ENCODE peak calls at places on chromosome 3, in four cellular contexts. One of them, this sample, is unnamed.

GRCh38 chr3:139764936-139765335 is 87.2 kb upstream of the NMNAT3 start:
- DNase-seq in H9: no peak
- DNase-seq in MM.1S: no peak
- DNase-seq in HCT116: no peak
- DNase-seq in this sample: no peak

GRCh38 chr3:11582123-11582968 is 61.4 kb downstream of the VGLL4 start:
- DNase-seq in HCT116: no peak
- DNase-seq in H9: peak
- DNase-seq in MM.1S: no peak
- DNase-seq in this sample: no peak

GRCh38 chr3:71129611-71130515 is 453.7 kb downstream of the FOXP1 start:
- DNase-seq in MM.1S: peak
- DNase-seq in HCT116: no peak
- DNase-seq in H9: no peak
- DNase-seq in this sample: no peak

GRCh38 chr3:128385080-128385832 is 81.4 kb downstream of the DNAJB8 start:
- DNase-seq in HCT116: no peak
- DNase-seq in MM.1S: no peak
- DNase-seq in H9: no peak
- DNase-seq in this sample: peak

GRCh38 chr3:359672-360071 is 163.1 kb downstream of the CHL1 start:
- DNase-seq in H9: no peak
- DNase-seq in HCT116: no peak
- DNase-seq in MM.1S: no peak
- DNase-seq in this sample: no peak

GRCh38 chr3:64108281-64108680 is 85.0 kb upstream of the PSMD6 start:
- DNase-seq in MM.1S: no peak
- DNase-seq in H9: no peak
- DNase-seq in HCT116: no peak
- DNase-seq in this sample: no peak

GRCh38 chr3:72177075-72178050 is 392.4 kb upstream of the PROK2 start:
- DNase-seq in MM.1S: peak
- DNase-seq in HCT116: no peak
- DNase-seq in H9: no peak
- DNase-seq in this sample: peak

GRCh38 chr3:157127831-157128767 is 31.8 kb downstream of the CCNL1 start:
- DNase-seq in HCT116: peak
- DNase-seq in MM.1S: peak
- DNase-seq in H9: no peak
- DNase-seq in this sample: peak

GRCh38 chr3:145952541-145952940 is 208.4 kb downstream of the PLOD2 start:
- DNase-seq in HCT116: no peak
- DNase-seq in H9: no peak
- DNase-seq in MM.1S: no peak
- DNase-seq in this sample: no peak

GRCh38 chr3:182212479-182213076 is 500.9 kb downstream of the SOX2 start:
- DNase-seq in H9: peak
- DNase-seq in MM.1S: no peak
- DNase-seq in HCT116: peak
- DNase-seq in this sample: no peak

GRCh38 chr3:169104972-169105371 is 558.5 kb downstream of the MECOM start:
- DNase-seq in H9: no peak
- DNase-seq in HCT116: peak
- DNase-seq in MM.1S: no peak
- DNase-seq in this sample: no peak

GRCh38 chr3:149151843-149152242 is 22.4 kb downstream of the HPS3 start:
- DNase-seq in H9: no peak
- DNase-seq in MM.1S: peak
- DNase-seq in HCT116: no peak
- DNase-seq in this sample: no peak

GRCh38 chr3:195035345-195036202 is 235.4 kb downstream of the XXYLT1 start:
- DNase-seq in H9: peak
- DNase-seq in MM.1S: no peak
- DNase-seq in HCT116: no peak
- DNase-seq in this sample: peak

GRCh38 chr3:169668957-169669681 is 5.6 kb upstream of the MECOM start:
- DNase-seq in HCT116: peak
- DNase-seq in H9: peak
- DNase-seq in MM.1S: peak
- DNase-seq in this sample: peak

GRCh38 chr3:46483799-46484198 is 14.0 kb upstream of the RTP3 start:
- DNase-seq in H9: no peak
- DNase-seq in HCT116: no peak
- DNase-seq in MM.1S: no peak
- DNase-seq in this sample: no peak

GRCh38 chr3:151460240-151460639 is 621 bp downstream of the IGSF10 start:
- DNase-seq in MM.1S: no peak
- DNase-seq in HCT116: no peak
- DNase-seq in H9: no peak
- DNase-seq in this sample: no peak

GRCh38 chr3:147431746-147432145 is 22.6 kb downstream of the ZIC1 start:
- DNase-seq in MM.1S: no peak
- DNase-seq in H9: no peak
- DNase-seq in HCT116: no peak
- DNase-seq in this sample: no peak

GRCh38 chr3:15982667-15983145 is 184.9 kb upstream of the ANKRD28 start:
- DNase-seq in MM.1S: no peak
- DNase-seq in HCT116: peak
- DNase-seq in H9: no peak
- DNase-seq in this sample: no peak

DNA sequence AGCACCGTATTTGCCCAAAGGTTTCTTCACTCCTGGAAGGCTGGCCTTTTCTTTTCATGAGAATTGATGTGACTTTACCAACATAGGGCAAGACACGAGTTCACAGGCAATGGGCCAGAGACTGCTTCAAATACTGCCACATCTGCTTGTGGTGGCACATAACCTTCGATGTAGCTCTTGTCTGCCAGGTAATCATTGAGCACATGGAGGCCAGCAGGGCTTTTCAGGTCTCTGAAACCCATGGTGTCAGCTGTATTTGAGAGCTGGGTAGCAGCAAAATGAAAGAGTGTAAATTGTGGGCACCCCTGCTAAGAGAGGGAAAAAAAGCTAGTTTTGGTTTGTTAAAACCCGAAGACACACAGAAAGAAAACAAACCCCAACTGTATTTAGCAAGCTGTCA is 200.7 kb downstream of the NAALADL2 start:
- DNase-seq in H9: no peak
- DNase-seq in MM.1S: peak
- DNase-seq in HCT116: no peak
- DNase-seq in this sample: no peak
- H3K9ac ChIP-seq in H9: no peak
- H3K9ac ChIP-seq in MM.1S: peak
- H3K9ac ChIP-seq in HCT116: no peak
- H3K9ac ChIP-seq in this sample: no peak

GRCh38 chr3:196711838-196712513 is at the start of the genes CEP19 and PIGX:
- DNase-seq in MM.1S: peak
- DNase-seq in HCT116: peak
- DNase-seq in H9: peak
- DNase-seq in this sample: peak
- TF ChIP-seq CTCF in MM.1S: no peak
- TF ChIP-seq CTCF in HCT116: no peak
- TF ChIP-seq CTCF in H9: peak
- TF ChIP-seq CTCF in this sample: peak

GRCh38 chr3:121661376-121661775 is 673 bp upstream of the HCLS1 start:
- DNase-seq in H9: no peak
- DNase-seq in MM.1S: peak
- DNase-seq in HCT116: no peak
- DNase-seq in this sample: no peak
- H3K9ac ChIP-seq in H9: no peak
- H3K9ac ChIP-seq in MM.1S: peak
- H3K9ac ChIP-seq in HCT116: no peak
- H3K9ac ChIP-seq in this sample: no peak

DNA sequence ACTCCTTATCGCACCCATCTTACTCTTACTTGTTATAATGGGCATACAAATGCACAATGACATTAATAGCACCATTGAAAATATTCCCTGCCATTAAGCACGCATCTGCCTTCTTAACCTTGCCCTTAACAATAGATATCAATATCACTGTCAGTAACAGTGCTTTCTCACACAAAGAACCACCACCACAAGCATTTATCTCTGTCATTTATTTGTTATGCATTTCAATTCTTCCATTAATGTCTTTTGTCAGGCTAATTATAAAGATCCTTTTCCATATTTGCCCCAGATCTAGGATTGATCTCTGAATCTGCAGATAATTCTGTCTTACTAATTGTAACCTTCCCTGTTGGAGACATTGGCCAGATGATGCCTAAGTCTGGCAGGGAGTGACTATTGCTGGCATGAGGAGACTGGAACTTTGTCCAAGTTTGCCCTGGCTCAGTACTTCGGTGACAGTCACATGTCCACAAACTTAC is 419.6 kb upstream of the TGFBR2 start:
- DNase-seq in MM.1S: no peak
- DNase-seq in H9: no peak
- DNase-seq in HCT116: no peak
- DNase-seq in this sample: no peak
- TF ChIP-seq CTCF in MM.1S: no peak
- TF ChIP-seq CTCF in H9: no peak
- TF ChIP-seq CTCF in HCT116: no peak
- TF ChIP-seq CTCF in this sample: no peak

GRCh38 chr3:53072653-53073552 is 27.0 kb upstream of the SFMBT1 start:
- DNase-seq in HCT116: peak
- DNase-seq in H9: peak
- DNase-seq in MM.1S: peak
- DNase-seq in this sample: peak
- H3K9ac ChIP-seq in HCT116: peak
- H3K9ac ChIP-seq in H9: no peak
- H3K9ac ChIP-seq in MM.1S: peak
- H3K9ac ChIP-seq in this sample: peak

GRCh38 chr3:187319699-187320302 is 28.3 kb upstream of the MASP1 start:
- DNase-seq in MM.1S: peak
- DNase-seq in H9: peak
- DNase-seq in HCT116: peak
- DNase-seq in this sample: peak
- TF ChIP-seq CTCF in MM.1S: peak
- TF ChIP-seq CTCF in H9: peak
- TF ChIP-seq CTCF in HCT116: peak
- TF ChIP-seq CTCF in this sample: peak

GRCh38 chr3:52429031-52429430 is 15.9 kb downstream of the SEMA3G start:
- DNase-seq in H9: no peak
- DNase-seq in HCT116: no peak
- DNase-seq in MM.1S: no peak
- DNase-seq in this sample: peak
- H3K9ac ChIP-seq in H9: no peak
- H3K9ac ChIP-seq in HCT116: no peak
- H3K9ac ChIP-seq in MM.1S: no peak
- H3K9ac ChIP-seq in this sample: no peak

DNA sequence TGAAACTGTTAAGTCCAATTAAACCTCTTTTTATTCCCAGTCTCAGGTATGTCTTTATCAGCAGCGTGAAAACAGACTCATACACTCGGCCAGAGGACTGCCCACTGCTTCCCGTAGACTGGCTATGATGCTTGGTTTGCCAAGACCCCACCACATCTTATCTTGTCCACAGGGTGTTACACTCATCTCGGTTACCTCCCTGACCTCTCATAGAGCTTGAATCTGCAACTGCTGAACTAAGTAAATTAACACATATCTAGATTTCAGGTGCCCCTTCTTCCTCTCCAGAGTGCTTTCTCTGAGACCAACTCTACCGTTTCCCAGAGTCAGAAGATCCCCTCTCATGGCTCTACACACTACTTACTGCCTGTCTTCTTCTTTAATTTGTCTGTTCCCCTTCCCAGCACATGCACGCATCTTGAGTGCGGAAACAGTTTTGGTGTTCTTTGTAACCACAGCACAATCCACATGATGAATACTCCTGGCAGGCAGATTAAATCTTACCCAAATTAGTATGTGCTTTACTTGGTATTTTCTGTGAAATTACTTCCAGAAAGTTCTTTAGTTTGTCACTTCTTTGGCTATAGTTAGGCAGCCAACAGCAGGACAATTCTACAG is 49.7 kb downstream of the CD200 start:
- DNase-seq in HCT116: no peak
- DNase-seq in H9: no peak
- DNase-seq in MM.1S: no peak
- DNase-seq in this sample: no peak
- TF ChIP-seq CTCF in HCT116: no peak
- TF ChIP-seq CTCF in H9: no peak
- TF ChIP-seq CTCF in MM.1S: no peak
- TF ChIP-seq CTCF in this sample: no peak

DNA sequence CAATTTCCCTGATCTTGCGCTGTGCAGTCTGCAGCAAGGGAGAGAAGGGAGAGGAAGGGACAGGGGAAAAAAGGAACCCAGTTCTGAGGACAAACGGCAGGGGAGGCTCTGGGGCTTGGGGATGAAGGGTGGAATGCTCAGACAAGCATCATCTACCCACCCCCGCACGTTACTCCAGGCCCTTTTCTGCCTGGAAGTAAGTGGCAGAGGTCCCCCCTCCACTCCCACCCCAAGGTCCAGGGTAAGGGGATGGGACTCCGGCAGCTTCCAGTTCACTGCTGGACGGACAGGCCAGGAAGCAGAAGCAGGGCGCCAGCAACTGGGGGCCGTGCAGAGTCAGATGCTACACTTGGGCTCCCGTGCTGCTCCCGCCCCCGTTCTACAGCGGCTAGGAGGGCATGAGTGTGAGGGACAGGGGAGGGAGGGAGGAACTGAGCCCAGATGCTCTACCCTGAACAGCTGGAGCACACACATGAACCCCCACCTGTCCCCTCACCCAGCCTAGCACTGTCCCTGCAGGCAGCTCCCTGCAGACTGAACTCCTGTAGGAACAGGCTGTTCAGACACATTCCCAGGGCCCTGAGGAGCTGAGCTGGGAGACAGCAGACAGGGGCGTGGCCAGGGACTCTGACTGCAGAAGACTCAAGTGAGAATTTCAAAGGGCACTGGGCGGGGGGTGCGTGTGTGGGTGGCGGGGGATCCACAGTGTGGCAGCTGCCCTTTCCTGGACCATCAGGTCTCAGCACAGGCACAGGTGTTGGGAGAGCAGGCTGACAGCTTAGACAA is 59.7 kb downstream of the SENP2 start:
- DNase-seq in MM.1S: no peak
- DNase-seq in H9: peak
- DNase-seq in HCT116: no peak
- DNase-seq in this sample: no peak
- H3K9ac ChIP-seq in MM.1S: no peak
- H3K9ac ChIP-seq in H9: no peak
- H3K9ac ChIP-seq in HCT116: no peak
- H3K9ac ChIP-seq in this sample: no peak

GRCh38 chr3:37901721-37902120 is 40.0 kb downstream of the CTDSPL start:
- DNase-seq in HCT116: no peak
- DNase-seq in H9: no peak
- DNase-seq in MM.1S: no peak
- DNase-seq in this sample: no peak
- TF ChIP-seq CTCF in HCT116: no peak
- TF ChIP-seq CTCF in H9: no peak
- TF ChIP-seq CTCF in MM.1S: no peak
- TF ChIP-seq CTCF in this sample: no peak